ENCODE peak calls at places on chromosomes 7 and 10, in ten cellular contexts. One of them, this sample, is unnamed.

GRCh38 chr7:129110575-129111376 is 33.7 kb upstream of the TSPAN33 start:
- DNase-seq in OCI-LY7: no peak
- DNase-seq in HFF-Myc: no peak
- DNase-seq in fibroblast of pulmonary artery: no peak
- DNase-seq in brain microvascular endothelial cell: no peak
- DNase-seq in DND-41: no peak
- DNase-seq in lower lobe of right lung: no peak
- DNase-seq in AG09309: no peak
- DNase-seq in tibial nerve: no peak
- DNase-seq in astrocyte: no peak
- DNase-seq in this sample: no peak

GRCh38 chr10:89164920-89165319 is 42.2 kb downstream of the CH25H start:
- DNase-seq in tibial nerve: no peak
- DNase-seq in AG09309: no peak
- DNase-seq in fibroblast of pulmonary artery: no peak
- DNase-seq in brain microvascular endothelial cell: no peak
- DNase-seq in astrocyte: no peak
- DNase-seq in lower lobe of right lung: no peak
- DNase-seq in DND-41: no peak
- DNase-seq in OCI-LY7: no peak
- DNase-seq in HFF-Myc: no peak
- DNase-seq in this sample: no peak

GRCh38 chr7:139521439-139521838 is 2.0 kb upstream of the CLEC2L start:
- DNase-seq in tibial nerve: no peak
- DNase-seq in DND-41: no peak
- DNase-seq in HFF-Myc: no peak
- DNase-seq in astrocyte: no peak
- DNase-seq in brain microvascular endothelial cell: no peak
- DNase-seq in AG09309: no peak
- DNase-seq in fibroblast of pulmonary artery: no peak
- DNase-seq in OCI-LY7: no peak
- DNase-seq in lower lobe of right lung: no peak
- DNase-seq in this sample: no peak

GRCh38 chr10:17599089-17599488 is 18.1 kb downstream of the HACD1 start:
- DNase-seq in brain microvascular endothelial cell: peak; percentile 52
- DNase-seq in tibial nerve: no peak
- DNase-seq in HFF-Myc: peak; percentile 9
- DNase-seq in lower lobe of right lung: no peak
- DNase-seq in OCI-LY7: no peak
- DNase-seq in astrocyte: peak; percentile 26
- DNase-seq in DND-41: no peak
- DNase-seq in AG09309: no peak
- DNase-seq in fibroblast of pulmonary artery: peak; percentile 62
- DNase-seq in this sample: peak; percentile 33

GRCh38 chr10:25048463-25048862 is 32.1 kb downstream of the THNSL1 start:
- DNase-seq in HFF-Myc: no peak
- DNase-seq in AG09309: no peak
- DNase-seq in brain microvascular endothelial cell: no peak
- DNase-seq in OCI-LY7: no peak
- DNase-seq in astrocyte: no peak
- DNase-seq in lower lobe of right lung: no peak
- DNase-seq in tibial nerve: no peak
- DNase-seq in DND-41: no peak
- DNase-seq in fibroblast of pulmonary artery: no peak
- DNase-seq in this sample: no peak

GRCh38 chr7:98286701-98287485 is 5.4 kb downstream of the BRI3 start:
- DNase-seq in OCI-LY7: no peak
- DNase-seq in HFF-Myc: no peak
- DNase-seq in brain microvascular endothelial cell: no peak
- DNase-seq in fibroblast of pulmonary artery: no peak
- DNase-seq in lower lobe of right lung: no peak
- DNase-seq in tibial nerve: no peak
- DNase-seq in astrocyte: no peak
- DNase-seq in DND-41: no peak
- DNase-seq in AG09309: no peak
- DNase-seq in this sample: no peak

GRCh38 chr10:71372882-71373495 is 23.7 kb upstream of the CDH23 start:
- DNase-seq in HFF-Myc: no peak
- DNase-seq in astrocyte: no peak
- DNase-seq in DND-41: no peak
- DNase-seq in AG09309: no peak
- DNase-seq in lower lobe of right lung: no peak
- DNase-seq in OCI-LY7: peak; percentile 70
- DNase-seq in fibroblast of pulmonary artery: no peak
- DNase-seq in brain microvascular endothelial cell: no peak
- DNase-seq in tibial nerve: no peak
- DNase-seq in this sample: peak; percentile 77

GRCh38 chr7:15801565-15801964 is 115.1 kb upstream of the MEOX2 start:
- DNase-seq in fibroblast of pulmonary artery: peak; percentile 84
- DNase-seq in OCI-LY7: no peak
- DNase-seq in tibial nerve: peak; percentile 19
- DNase-seq in HFF-Myc: no peak
- DNase-seq in astrocyte: peak; percentile 73
- DNase-seq in brain microvascular endothelial cell: peak; percentile 70
- DNase-seq in AG09309: peak; percentile 29
- DNase-seq in lower lobe of right lung: no peak
- DNase-seq in DND-41: no peak
- DNase-seq in this sample: no peak

GRCh38 chr7:44099669-44100068 is 4.5 kb upstream of the AEBP1 start:
- DNase-seq in lower lobe of right lung: no peak
- DNase-seq in OCI-LY7: no peak
- DNase-seq in HFF-Myc: no peak
- DNase-seq in AG09309: no peak
- DNase-seq in DND-41: no peak
- DNase-seq in astrocyte: no peak
- DNase-seq in fibroblast of pulmonary artery: no peak
- DNase-seq in brain microvascular endothelial cell: no peak
- DNase-seq in tibial nerve: no peak
- DNase-seq in this sample: no peak

GRCh38 chr7:127708201-127708600 is 56.2 kb downstream of the SND1 start:
- DNase-seq in tibial nerve: no peak
- DNase-seq in DND-41: no peak
- DNase-seq in astrocyte: no peak
- DNase-seq in OCI-LY7: no peak
- DNase-seq in lower lobe of right lung: no peak
- DNase-seq in brain microvascular endothelial cell: no peak
- DNase-seq in AG09309: no peak
- DNase-seq in HFF-Myc: no peak
- DNase-seq in fibroblast of pulmonary artery: no peak
- DNase-seq in this sample: no peak

GRCh38 chr10:93495654-93496321 is 624 bp upstream of the CEP55 start:
- DNase-seq in HFF-Myc: no peak
- DNase-seq in astrocyte: no peak
- DNase-seq in fibroblast of pulmonary artery: no peak
- DNase-seq in brain microvascular endothelial cell: peak; percentile 26
- DNase-seq in tibial nerve: no peak
- DNase-seq in OCI-LY7: peak; percentile 19
- DNase-seq in AG09309: no peak
- DNase-seq in DND-41: peak; percentile 24
- DNase-seq in lower lobe of right lung: no peak
- DNase-seq in this sample: peak; percentile 24

GRCh38 chr10:99555371-99556224 is 22.9 kb downstream of the NKX2-3 start:
- DNase-seq in OCI-LY7: no peak
- DNase-seq in HFF-Myc: no peak
- DNase-seq in DND-41: no peak
- DNase-seq in astrocyte: no peak
- DNase-seq in lower lobe of right lung: no peak
- DNase-seq in AG09309: no peak
- DNase-seq in tibial nerve: no peak
- DNase-seq in fibroblast of pulmonary artery: no peak
- DNase-seq in brain microvascular endothelial cell: no peak
- DNase-seq in this sample: peak; percentile 79

GRCh38 chr10:90742189-90742588 is 115.7 kb downstream of the HTR7 start:
- DNase-seq in AG09309: no peak
- DNase-seq in fibroblast of pulmonary artery: peak; percentile 50
- DNase-seq in brain microvascular endothelial cell: peak; percentile 54
- DNase-seq in tibial nerve: no peak
- DNase-seq in DND-41: no peak
- DNase-seq in lower lobe of right lung: no peak
- DNase-seq in astrocyte: peak; percentile 56
- DNase-seq in OCI-LY7: no peak
- DNase-seq in HFF-Myc: peak; percentile 60
- DNase-seq in this sample: no peak

GRCh38 chr7:75624134-75624832 is 114.5 kb downstream of the HIP1 start:
- DNase-seq in OCI-LY7: peak; percentile 42
- DNase-seq in lower lobe of right lung: peak; percentile 87
- DNase-seq in DND-41: no peak
- DNase-seq in tibial nerve: no peak
- DNase-seq in AG09309: peak; percentile 31
- DNase-seq in fibroblast of pulmonary artery: peak; percentile 91
- DNase-seq in brain microvascular endothelial cell: no peak
- DNase-seq in astrocyte: peak; percentile 26
- DNase-seq in HFF-Myc: no peak
- DNase-seq in this sample: no peak

GRCh38 chr7:56079450-56080185 is 13.1 kb downstream of the PHKG1 start:
- DNase-seq in DND-41: no peak
- DNase-seq in HFF-Myc: peak; percentile 56
- DNase-seq in brain microvascular endothelial cell: peak; percentile 62
- DNase-seq in AG09309: no peak
- DNase-seq in astrocyte: peak; percentile 57
- DNase-seq in fibroblast of pulmonary artery: peak; percentile 79
- DNase-seq in tibial nerve: peak; percentile 62
- DNase-seq in lower lobe of right lung: peak; percentile 65
- DNase-seq in OCI-LY7: no peak
- DNase-seq in this sample: no peak

GRCh38 chr7:1593091-1593866 is 23.4 kb upstream of the PSMG3 start:
- DNase-seq in OCI-LY7: peak; percentile 25
- DNase-seq in HFF-Myc: no peak
- DNase-seq in DND-41: peak; percentile 14
- DNase-seq in AG09309: no peak
- DNase-seq in tibial nerve: no peak
- DNase-seq in lower lobe of right lung: no peak
- DNase-seq in astrocyte: no peak
- DNase-seq in fibroblast of pulmonary artery: no peak
- DNase-seq in brain microvascular endothelial cell: no peak
- DNase-seq in this sample: peak; percentile 21

GRCh38 chr7:115346685-115347084 is 424.8 kb downstream of the MDFIC start:
- DNase-seq in lower lobe of right lung: no peak
- DNase-seq in AG09309: peak; percentile 31
- DNase-seq in brain microvascular endothelial cell: no peak
- DNase-seq in fibroblast of pulmonary artery: no peak
- DNase-seq in tibial nerve: no peak
- DNase-seq in astrocyte: no peak
- DNase-seq in HFF-Myc: peak; percentile 91
- DNase-seq in OCI-LY7: no peak
- DNase-seq in DND-41: no peak
- DNase-seq in this sample: no peak

GRCh38 chr7:115338016-115338415 is 416.1 kb downstream of the MDFIC start:
- DNase-seq in brain microvascular endothelial cell: no peak
- DNase-seq in tibial nerve: no peak
- DNase-seq in AG09309: no peak
- DNase-seq in fibroblast of pulmonary artery: no peak
- DNase-seq in HFF-Myc: no peak
- DNase-seq in DND-41: no peak
- DNase-seq in lower lobe of right lung: no peak
- DNase-seq in astrocyte: no peak
- DNase-seq in OCI-LY7: no peak
- DNase-seq in this sample: no peak

DNA sequence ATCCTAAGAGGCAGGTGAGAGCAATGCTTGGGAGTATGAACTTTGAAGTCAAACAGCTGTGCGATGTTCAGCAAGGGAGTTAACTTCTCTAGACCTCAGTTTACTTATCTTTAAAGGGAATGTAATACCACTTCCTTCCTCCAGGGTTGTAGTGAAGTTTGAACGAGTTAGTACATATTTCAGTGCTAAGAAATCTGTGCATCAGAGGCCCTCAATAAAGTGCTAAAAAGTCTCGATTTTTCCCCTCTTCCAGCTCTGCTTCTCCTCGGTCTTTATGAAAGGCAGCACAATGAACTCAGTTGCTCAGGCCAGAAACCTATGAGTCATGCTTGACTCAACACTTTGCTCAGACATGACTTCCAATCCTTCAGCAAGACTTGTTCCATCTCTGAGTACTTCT is 418.9 kb downstream of the MDFIC start:
- DNase-seq in HFF-Myc: peak; percentile 43
- DNase-seq in astrocyte: peak; percentile 91
- DNase-seq in brain microvascular endothelial cell: peak; percentile 91
- DNase-seq in OCI-LY7: no peak
- DNase-seq in tibial nerve: no peak
- DNase-seq in DND-41: peak; percentile 15
- DNase-seq in AG09309: peak; percentile 51
- DNase-seq in lower lobe of right lung: no peak
- DNase-seq in fibroblast of pulmonary artery: peak; percentile 90
- DNase-seq in this sample: no peak
- TF ChIP-seq CTCF in HFF-Myc: no peak
- TF ChIP-seq CTCF in astrocyte: peak; percentile 29
- TF ChIP-seq CTCF in brain microvascular endothelial cell: peak; percentile 24
- TF ChIP-seq CTCF in OCI-LY7: peak; percentile 52
- TF ChIP-seq CTCF in tibial nerve: no peak
- TF ChIP-seq CTCF in DND-41: peak; percentile 42
- TF ChIP-seq CTCF in AG09309: no peak
- TF ChIP-seq CTCF in lower lobe of right lung: peak; percentile 10
- TF ChIP-seq CTCF in fibroblast of pulmonary artery: peak; percentile 35
- TF ChIP-seq CTCF in this sample: peak; percentile 31

GRCh38 chr10:33337335-33337854 is 2.9 kb upstream of the NRP1 start:
- DNase-seq in AG09309: peak; percentile 40
- DNase-seq in astrocyte: peak; percentile 81
- DNase-seq in tibial nerve: no peak
- DNase-seq in DND-41: no peak
- DNase-seq in OCI-LY7: no peak
- DNase-seq in brain microvascular endothelial cell: peak; percentile 81
- DNase-seq in lower lobe of right lung: no peak
- DNase-seq in fibroblast of pulmonary artery: peak; percentile 85
- DNase-seq in HFF-Myc: no peak
- DNase-seq in this sample: no peak
- H3K4me3 ChIP-seq in AG09309: peak overlapping the region; percentile 89
- H3K4me3 ChIP-seq in astrocyte: peak overlapping the region; percentile 93
- H3K4me3 ChIP-seq in tibial nerve: peak overlapping the region; percentile 44
- H3K4me3 ChIP-seq in DND-41: no peak overlapping the region
- H3K4me3 ChIP-seq in OCI-LY7: no peak overlapping the region
- H3K4me3 ChIP-seq in brain microvascular endothelial cell: peak overlapping the region; percentile 89
- H3K4me3 ChIP-seq in lower lobe of right lung: peak overlapping the region; percentile 79
- H3K4me3 ChIP-seq in fibroblast of pulmonary artery: peak overlapping the region; percentile 89
- H3K4me3 ChIP-seq in HFF-Myc: peak overlapping the region; percentile 86
- H3K4me3 ChIP-seq in this sample: no peak overlapping the region

DNA sequence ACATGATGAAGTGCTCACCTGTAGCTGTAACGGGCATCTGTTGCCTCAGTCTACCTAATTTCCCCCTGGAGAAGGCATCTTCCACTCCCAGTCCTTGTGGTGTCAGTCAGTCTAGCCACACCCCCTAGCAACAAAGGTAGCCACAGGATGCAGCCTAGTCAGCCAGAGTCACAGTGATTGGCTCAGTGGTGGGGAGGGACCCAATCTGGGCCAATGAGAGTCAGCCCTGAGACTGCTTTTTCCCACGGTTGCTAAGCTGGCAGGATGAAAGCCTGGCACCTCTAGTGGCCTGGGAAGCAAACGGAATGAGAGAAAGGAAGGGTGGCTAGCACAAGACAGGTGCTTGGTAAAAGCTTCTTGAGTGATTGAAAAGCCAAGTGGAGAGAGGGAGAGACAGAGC is 118.6 kb downstream of the SH3PXD2A start:
- DNase-seq in astrocyte: no peak
- DNase-seq in lower lobe of right lung: no peak
- DNase-seq in tibial nerve: no peak
- DNase-seq in brain microvascular endothelial cell: peak; percentile 31
- DNase-seq in OCI-LY7: peak; percentile 60
- DNase-seq in HFF-Myc: no peak
- DNase-seq in fibroblast of pulmonary artery: no peak
- DNase-seq in AG09309: no peak
- DNase-seq in DND-41: peak; percentile 33
- DNase-seq in this sample: peak; percentile 36
- TF ChIP-seq CTCF in astrocyte: no peak
- TF ChIP-seq CTCF in lower lobe of right lung: no peak
- TF ChIP-seq CTCF in tibial nerve: no peak
- TF ChIP-seq CTCF in brain microvascular endothelial cell: peak; percentile 12
- TF ChIP-seq CTCF in OCI-LY7: peak; percentile 38
- TF ChIP-seq CTCF in HFF-Myc: no peak
- TF ChIP-seq CTCF in fibroblast of pulmonary artery: no peak
- TF ChIP-seq CTCF in AG09309: no peak
- TF ChIP-seq CTCF in DND-41: no peak
- TF ChIP-seq CTCF in this sample: no peak

GRCh38 chr7:100546129-100546867 is 7.3 kb downstream of the AGFG2 start:
- DNase-seq in OCI-LY7: no peak
- DNase-seq in tibial nerve: no peak
- DNase-seq in astrocyte: no peak
- DNase-seq in DND-41: no peak
- DNase-seq in HFF-Myc: no peak
- DNase-seq in fibroblast of pulmonary artery: no peak
- DNase-seq in AG09309: no peak
- DNase-seq in brain microvascular endothelial cell: no peak
- DNase-seq in lower lobe of right lung: no peak
- DNase-seq in this sample: peak; percentile 89
- H3K4me3 ChIP-seq in OCI-LY7: no peak overlapping the region
- H3K4me3 ChIP-seq in tibial nerve: no peak overlapping the region
- H3K4me3 ChIP-seq in astrocyte: peak overlapping the region; percentile 24
- H3K4me3 ChIP-seq in DND-41: no peak overlapping the region
- H3K4me3 ChIP-seq in HFF-Myc: no peak overlapping the region
- H3K4me3 ChIP-seq in fibroblast of pulmonary artery: peak overlapping the region; percentile 13
- H3K4me3 ChIP-seq in AG09309: no peak overlapping the region
- H3K4me3 ChIP-seq in brain microvascular endothelial cell: no peak overlapping the region
- H3K4me3 ChIP-seq in lower lobe of right lung: peak overlapping the region; percentile 21
- H3K4me3 ChIP-seq in this sample: peak overlapping the region; percentile 65